ENCODE peak calls at places on chromosome 4, in four cellular contexts. Z, E, S and L are unnamed samples.

GRCh38 chr4:55444822-55445221 is 49.1 kb downstream of the TMEM165 start:
- DNase-seq in Z (no peak), E (no peak), S (peak; percentile 43), L (no peak)

GRCh38 chr4:3321295-3321889 is 28.6 kb downstream of the RGS12 start:
- DNase-seq in S (no peak), Z (no peak), E (peak; percentile 35), L (peak; percentile 66)

GRCh38 chr4:77959566-77960338 is 97.1 kb downstream of the MRPL1 start:
- DNase-seq in Z (no peak), E (no peak), S (no peak), L (no peak)

GRCh38 chr4:113336556-113336955 is 287.1 kb downstream of the ANK2 start:
- DNase-seq in E (no peak), S (no peak), Z (no peak), L (no peak)

GRCh38 chr4:796206-796605 is 29.7 kb downstream of the CPLX1 start:
- DNase-seq in S (no peak), E (no peak), Z (no peak), L (no peak)

GRCh38 chr4:171025776-171026175 is 787.4 kb upstream of the GALNTL6 start:
- DNase-seq in E (no peak), S (no peak), Z (no peak), L (no peak)

GRCh38 chr4:47798165-47798564 is 39.7 kb downstream of the CORIN start:
- DNase-seq in E (no peak), Z (no peak), S (no peak), L (no peak)

GRCh38 chr4:116599859-116600258 is 485.5 kb downstream of the TRAM1L1 start:
- DNase-seq in E (no peak), S (no peak), Z (no peak), L (no peak)

GRCh38 chr4:119939066-119939995 is 127.3 kb downstream of the MAD2L1 start:
- DNase-seq in S (no peak), Z (no peak), E (no peak), L (no peak)

GRCh38 chr4:42216569-42216968 is 64.1 kb upstream of the BEND4 start:
- DNase-seq in E (no peak), Z (no peak), S (no peak), L (no peak)

GRCh38 chr4:46392421-46392820 is 2.5 kb upstream of the GABRA2 start:
- DNase-seq in S (no peak), E (no peak), Z (no peak), L (no peak)

GRCh38 chr4:18020671-18021469 is 685 bp downstream of the LCORL start:
- DNase-seq in Z (peak; percentile 83), E (peak; percentile 63), S (peak; percentile 74), L (peak; percentile 78)

GRCh38 chr4:107978716-107979451 is 10.8 kb upstream of the HADH start:
- DNase-seq in Z (no peak), E (peak; percentile 76), S (no peak), L (no peak)

GRCh38 chr4:98674404-98675173 is 16.2 kb upstream of the TSPAN5 start:
- DNase-seq in E (no peak), S (no peak), Z (no peak), L (no peak)

GRCh38 chr4:164012396-164013027 is 518.0 kb downstream of the TMA16 start:
- DNase-seq in S (no peak), Z (no peak), E (no peak), L (no peak)

GRCh38 chr4:29805871-29806480 is 914.2 kb upstream of the PCDH7 start:
- DNase-seq in S (no peak), Z (no peak), E (no peak), L (no peak)

GRCh38 chr4:17068396-17068795 is 170.0 kb upstream of the LDB2 start:
- DNase-seq in S (no peak), Z (no peak), E (no peak), L (no peak)

GRCh38 chr4:87896020-87896621 is 63.4 kb downstream of the MEPE start:
- DNase-seq in E (no peak), Z (peak; percentile 66), S (peak; percentile 71), L (peak; percentile 70)

GRCh38 chr4:109205186-109205585 is 97.3 kb downstream of the COL25A1 start:
- DNase-seq in Z (no peak), E (no peak), S (no peak), L (no peak)

GRCh38 chr4:151276787-151277557 is at the start of gene PRSS48:
- DNase-seq in E (peak; percentile 67), S (peak; percentile 51), Z (peak; percentile 40), L (no peak)

DNA sequence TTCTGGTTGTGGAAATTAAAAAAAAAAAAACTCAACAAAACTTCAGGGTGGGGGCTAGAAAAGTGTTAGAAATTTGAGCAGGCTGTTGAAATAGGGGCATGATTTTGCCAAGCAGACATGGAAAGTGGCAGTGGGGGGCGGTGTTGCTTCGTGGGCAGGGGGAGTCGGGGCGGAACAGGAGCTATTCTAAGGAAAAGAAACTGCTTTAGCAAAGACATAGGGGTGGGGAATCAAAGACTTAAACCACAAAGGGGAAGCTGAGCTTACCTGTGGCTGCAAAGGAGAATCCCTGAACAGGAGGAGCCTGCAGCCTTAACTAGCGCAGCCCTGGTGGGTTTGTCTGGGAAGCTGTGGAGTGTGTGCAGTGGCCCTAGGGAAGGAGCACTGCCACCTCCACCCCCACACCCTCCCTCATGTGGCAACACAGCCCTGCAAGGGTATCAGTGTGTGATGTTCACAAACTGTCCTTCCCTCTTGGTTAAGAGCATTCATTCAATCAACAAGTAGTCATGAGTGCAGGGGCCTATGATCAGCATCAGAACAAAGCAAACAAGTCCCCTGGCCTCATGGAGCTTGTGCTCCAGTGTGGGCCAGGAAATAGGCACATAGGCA is 20.5 kb downstream of the SEL1L3 start:
- DNase-seq in Z (no peak), S (no peak), E (no peak), L (no peak)
- TF ChIP-seq CTCF in Z (no peak), S (no peak), E (no peak), L (no peak)

DNA sequence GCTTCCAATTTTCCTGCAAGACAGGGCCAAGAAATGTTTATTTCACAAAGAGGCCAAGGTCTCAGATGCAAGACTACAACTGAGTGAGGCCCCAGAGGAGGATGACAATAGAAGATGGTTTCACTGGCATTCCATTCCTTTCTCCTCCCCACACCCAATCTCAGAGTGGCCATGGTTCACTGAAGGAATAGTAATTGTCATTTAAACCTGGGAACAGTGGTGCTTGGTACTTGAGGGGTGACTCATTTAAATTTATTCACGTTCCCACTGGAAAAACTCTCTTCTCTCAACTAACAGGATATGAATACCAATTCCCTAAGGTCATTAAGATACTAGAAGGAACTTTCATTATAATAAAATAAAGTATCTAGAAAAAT is 35.3 kb upstream of the CXCL8 start:
- DNase-seq in Z (no peak), E (no peak), S (no peak), L (no peak)
- H3K27ac ChIP-seq in Z (peak overlapping the region; percentile 80), E (no peak overlapping the region), S (peak overlapping the region; percentile 81), L (peak overlapping the region; percentile 81)

GRCh38 chr4:15875663-15876460 is 62.7 kb downstream of the FGFBP1 start:
- DNase-seq in E (no peak), S (no peak), Z (no peak), L (no peak)

GRCh38 chr4:15882675-15883086 is 55.9 kb downstream of the FGFBP1 start:
- DNase-seq in Z (peak; percentile 44), S (peak; percentile 52), E (peak; percentile 62), L (peak; percentile 63)

GRCh38 chr4:15873117-15873516 is 65.4 kb downstream of the FGFBP1 start:
- DNase-seq in E (no peak), S (no peak), Z (no peak), L (peak; percentile 61)

GRCh38 chr4:15874671-15875070 is 63.9 kb downstream of the FGFBP1 start:
- DNase-seq in S (no peak), E (no peak), Z (no peak), L (no peak)

GRCh38 chr4:15878011-15878410 is 60.5 kb downstream of the FGFBP1 start:
- DNase-seq in Z (no peak), E (no peak), S (no peak), L (no peak)
- TF ChIP-seq CTCF in Z (no peak), E (no peak), S (no peak), L (no peak)

DNA sequence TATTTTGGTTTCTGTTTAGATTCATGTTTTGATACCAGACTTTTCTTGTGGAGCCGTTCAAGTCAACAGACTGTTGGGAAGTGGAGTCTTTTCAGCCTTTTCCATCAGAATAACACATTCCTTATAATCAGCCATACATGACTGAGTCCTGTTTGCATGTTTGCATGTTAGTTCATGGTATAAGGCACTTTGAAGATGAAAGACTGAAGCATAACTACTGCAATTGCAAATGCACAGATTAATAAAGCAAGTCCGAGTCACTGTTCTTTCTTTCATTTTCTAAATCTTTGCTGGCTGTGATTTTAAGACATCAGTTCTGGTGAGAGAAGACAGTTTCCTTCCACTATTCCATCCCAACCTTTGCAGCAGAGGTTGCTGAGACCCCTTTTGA is 28.3 kb downstream of the RASL11B start:
- DNase-seq in E (no peak), S (no peak), Z (no peak), L (no peak)
- H3K27ac ChIP-seq in E (no peak overlapping the region), S (no peak overlapping the region), Z (no peak overlapping the region), L (no peak overlapping the region)

DNA sequence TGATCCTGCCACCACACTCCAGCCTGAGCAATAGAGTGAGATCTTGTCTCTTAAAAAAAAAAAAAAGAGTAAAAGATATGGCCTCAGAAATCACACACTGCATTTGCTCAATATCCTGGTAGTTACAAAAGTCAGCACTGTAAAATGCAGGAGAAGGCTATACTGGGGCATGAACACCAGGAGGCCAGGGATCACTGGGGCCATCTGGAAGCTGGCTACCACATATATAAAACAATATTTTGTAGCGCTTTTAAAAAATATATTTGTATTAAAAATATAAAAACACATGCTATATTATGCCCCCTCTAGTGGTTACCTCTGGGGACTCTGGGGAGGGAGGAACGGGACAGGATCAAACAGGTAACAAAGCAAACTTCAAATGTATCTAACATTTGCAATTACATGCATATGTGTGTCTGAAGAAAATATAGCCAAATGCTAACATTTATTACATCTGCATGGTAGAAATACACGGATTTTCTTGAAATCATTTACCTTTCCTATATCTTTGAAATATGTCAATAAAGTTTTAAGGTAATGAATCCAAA is 4.0 kb downstream of the C4orf46 start:
- DNase-seq in S (no peak), E (no peak), Z (no peak), L (no peak)
- TF ChIP-seq CTCF in S (no peak), E (no peak), Z (peak; percentile 32), L (peak; percentile 54)

GRCh38 chr4:40475609-40476008 is 140.5 kb downstream of the CHRNA9 start:
- DNase-seq in E (peak; percentile 85), Z (no peak), S (peak; percentile 47), L (no peak)

GRCh38 chr4:40471923-40472322 is 136.8 kb downstream of the CHRNA9 start:
- DNase-seq in S (no peak), Z (no peak), E (no peak), L (no peak)

GRCh38 chr4:40478215-40478614 is 143.1 kb downstream of the CHRNA9 start:
- DNase-seq in Z (no peak), E (no peak), S (no peak), L (no peak)

GRCh38 chr4:40479378-40479777 is 144.2 kb downstream of the CHRNA9 start:
- DNase-seq in E (no peak), Z (no peak), S (no peak), L (no peak)

GRCh38 chr4:40473578-40474388 is 138.7 kb downstream of the CHRNA9 start:
- DNase-seq in S (no peak), E (peak; percentile 82), Z (no peak), L (no peak)
- H3K27ac ChIP-seq in S (no peak overlapping the region), E (peak overlapping the region; percentile 91), Z (no peak overlapping the region), L (no peak overlapping the region)

GRCh38 chr4:121050251-121050650 is 22.1 kb downstream of the NDNF start:
- DNase-seq in S (no peak), E (no peak), Z (no peak), L (no peak)
- TF ChIP-seq CTCF in S (peak; percentile 17), E (peak; percentile 23), Z (no peak), L (peak; percentile 53)

GRCh38 chr4:138310991-138311390 is 68.8 kb upstream of the SLC7A11 start:
- DNase-seq in E (no peak), Z (no peak), S (no peak), L (no peak)
- H3K27ac ChIP-seq in E (no peak overlapping the region), Z (no peak overlapping the region), S (no peak overlapping the region), L (no peak overlapping the region)

GRCh38 chr4:183362916-183363542 is 40.8 kb upstream of the CLDN24 start:
- DNase-seq in S (no peak), Z (no peak), E (no peak), L (no peak)
- TF ChIP-seq CTCF in S (no peak), Z (no peak), E (no peak), L (no peak)